ENCODE peak calls at places on chromosomes 4 and X, in four cellular contexts. One of them, this sample, is unnamed.

GRCh38 chr4:95701500-95701899 is 138.4 kb upstream of the PDHA2 start:
- DNase-seq in K562: no peak
- DNase-seq in IMR-90: no peak
- DNase-seq in endothelial cell of umbilical vein: peak; percentile 84
- DNase-seq in this sample: no peak

GRCh38 chr4:7111441-7111840 is 43.6 kb upstream of the GRPEL1 start:
- DNase-seq in K562: no peak
- DNase-seq in endothelial cell of umbilical vein: no peak
- DNase-seq in IMR-90: no peak
- DNase-seq in this sample: no peak

GRCh38 chr4:25301471-25301870 is 11.1 kb upstream of the ZCCHC4 start:
- DNase-seq in IMR-90: no peak
- DNase-seq in endothelial cell of umbilical vein: no peak
- DNase-seq in K562: no peak
- DNase-seq in this sample: no peak

GRCh38 chr4:85886665-85887064 is 411.7 kb downstream of the ARHGAP24 start:
- DNase-seq in endothelial cell of umbilical vein: peak; percentile 26
- DNase-seq in K562: no peak
- DNase-seq in IMR-90: no peak
- DNase-seq in this sample: no peak

GRCh38 chrX:68947882-68948605 is 119.2 kb downstream of the EFNB1 start:
- DNase-seq in endothelial cell of umbilical vein: no peak
- DNase-seq in K562: no peak
- DNase-seq in IMR-90: no peak
- DNase-seq in this sample: no peak

GRCh38 chr4:172985552-172985951 is 183.1 kb upstream of the GALNT7 start:
- DNase-seq in endothelial cell of umbilical vein: peak; percentile 37
- DNase-seq in K562: no peak
- DNase-seq in IMR-90: no peak
- DNase-seq in this sample: peak; percentile 52

GRCh38 chrX:110759785-110760184 is 35.8 kb downstream of the CHRDL1 start:
- DNase-seq in IMR-90: peak; percentile 58
- DNase-seq in endothelial cell of umbilical vein: no peak
- DNase-seq in K562: no peak
- DNase-seq in this sample: no peak

GRCh38 chr4:15778191-15778741 is at the start of gene CD38:
- DNase-seq in endothelial cell of umbilical vein: no peak
- DNase-seq in K562: no peak
- DNase-seq in IMR-90: no peak
- DNase-seq in this sample: no peak

GRCh38 chr4:120215350-120215749 is 148.7 kb upstream of the MAD2L1 start:
- DNase-seq in endothelial cell of umbilical vein: no peak
- DNase-seq in IMR-90: no peak
- DNase-seq in K562: no peak
- DNase-seq in this sample: no peak

GRCh38 chr4:81565137-81565870 is 93.6 kb upstream of the RASGEF1B start:
- DNase-seq in endothelial cell of umbilical vein: no peak
- DNase-seq in K562: no peak
- DNase-seq in IMR-90: no peak
- DNase-seq in this sample: no peak

GRCh38 chr4:139595989-139596679 is 40.1 kb upstream of the SETD7 start:
- DNase-seq in K562: no peak
- DNase-seq in endothelial cell of umbilical vein: no peak
- DNase-seq in IMR-90: peak; percentile 56
- DNase-seq in this sample: no peak

GRCh38 chrX:39595977-39596376 is 501.8 kb downstream of the BCOR start:
- DNase-seq in endothelial cell of umbilical vein: no peak
- DNase-seq in K562: no peak
- DNase-seq in IMR-90: no peak
- DNase-seq in this sample: no peak

GRCh38 chrX:101550825-101551767 is 749 bp downstream of the ARMCX1 start:
- DNase-seq in K562: peak; percentile 18
- DNase-seq in IMR-90: peak; percentile 20
- DNase-seq in endothelial cell of umbilical vein: peak; percentile 60
- DNase-seq in this sample: no peak

GRCh38 chrX:11787564-11787963 is 29.5 kb downstream of the MSL3 start:
- DNase-seq in endothelial cell of umbilical vein: peak; percentile 49
- DNase-seq in IMR-90: peak; percentile 33
- DNase-seq in K562: peak; percentile 46
- DNase-seq in this sample: no peak

GRCh38 chr4:99856166-99856565 is 38.1 kb downstream of the LAMTOR3 start:
- DNase-seq in IMR-90: peak; percentile 50
- DNase-seq in endothelial cell of umbilical vein: peak; percentile 13
- DNase-seq in K562: no peak
- DNase-seq in this sample: no peak

GRCh38 chr4:14916554-14917304 is 85.6 kb upstream of the CPEB2 start:
- DNase-seq in endothelial cell of umbilical vein: no peak
- DNase-seq in IMR-90: peak; percentile 84
- DNase-seq in K562: no peak
- DNase-seq in this sample: peak; percentile 15

GRCh38 chr4:188864741-188865140 is 725.5 kb downstream of the TRIML1 start:
- DNase-seq in IMR-90: no peak
- DNase-seq in K562: no peak
- DNase-seq in endothelial cell of umbilical vein: no peak
- DNase-seq in this sample: no peak

GRCh38 chrX:50458483-50458882 is 12.1 kb downstream of the DGKK start:
- DNase-seq in endothelial cell of umbilical vein: no peak
- DNase-seq in K562: no peak
- DNase-seq in IMR-90: no peak
- DNase-seq in this sample: no peak

GRCh38 chr4:139403457-139403856 is 50.5 kb upstream of the RAB33B start:
- DNase-seq in endothelial cell of umbilical vein: peak; percentile 41
- DNase-seq in IMR-90: no peak
- DNase-seq in K562: no peak
- DNase-seq in this sample: no peak

GRCh38 chr4:154807042-154807630 is 26.1 kb downstream of the RBM46 start:
- DNase-seq in IMR-90: peak; percentile 54
- DNase-seq in endothelial cell of umbilical vein: peak; percentile 61
- DNase-seq in K562: peak; percentile 8
- DNase-seq in this sample: no peak

GRCh38 chr4:3225946-3226345 is 23.0 kb upstream of the MSANTD1 start:
- DNase-seq in K562: no peak
- DNase-seq in IMR-90: no peak
- DNase-seq in endothelial cell of umbilical vein: no peak
- DNase-seq in this sample: no peak

GRCh38 chr4:86967061-86967460 is 32.2 kb downstream of the AFF1 start:
- DNase-seq in endothelial cell of umbilical vein: no peak
- DNase-seq in K562: no peak
- DNase-seq in IMR-90: no peak
- DNase-seq in this sample: no peak

GRCh38 chr4:117137143-117137542 is 51.8 kb upstream of the TRAM1L1 start:
- DNase-seq in IMR-90: peak; percentile 97
- DNase-seq in endothelial cell of umbilical vein: peak; percentile 15
- DNase-seq in K562: no peak
- DNase-seq in this sample: peak; percentile 23

GRCh38 chrX:25278341-25278740 is 262.6 kb upstream of the ARX start:
- DNase-seq in K562: no peak
- DNase-seq in endothelial cell of umbilical vein: no peak
- DNase-seq in IMR-90: no peak
- DNase-seq in this sample: no peak

GRCh38 chrX:104166735-104167436 is 633 bp downstream of the FAM199X start:
- DNase-seq in K562: peak; percentile 13
- DNase-seq in endothelial cell of umbilical vein: no peak
- DNase-seq in IMR-90: no peak
- DNase-seq in this sample: no peak

GRCh38 chr4:176561368-176561767 is 231.4 kb downstream of the VEGFC start:
- DNase-seq in K562: no peak
- DNase-seq in IMR-90: peak; percentile 66
- DNase-seq in endothelial cell of umbilical vein: no peak
- DNase-seq in this sample: no peak

GRCh38 chr4:4867745-4868505 is 8.5 kb downstream of the MSX1 start:
- DNase-seq in IMR-90: no peak
- DNase-seq in endothelial cell of umbilical vein: no peak
- DNase-seq in K562: no peak
- DNase-seq in this sample: no peak

GRCh38 chr4:112751447-112751846 is 114.5 kb downstream of the LARP7 start:
- DNase-seq in IMR-90: no peak
- DNase-seq in K562: no peak
- DNase-seq in endothelial cell of umbilical vein: no peak
- DNase-seq in this sample: no peak

GRCh38 chr4:174317531-174317930 is 33.8 kb downstream of the CEP44 start:
- DNase-seq in IMR-90: peak; percentile 23
- DNase-seq in K562: no peak
- DNase-seq in endothelial cell of umbilical vein: peak; percentile 66
- DNase-seq in this sample: no peak

GRCh38 chr4:184792950-184793555 is 32.7 kb downstream of the ACSL1 start:
- DNase-seq in endothelial cell of umbilical vein: peak; percentile 76
- DNase-seq in IMR-90: peak; percentile 96
- DNase-seq in K562: peak; percentile 20
- DNase-seq in this sample: peak; percentile 49

GRCh38 chr4:116122131-116122530 is 963.2 kb downstream of the TRAM1L1 start:
- DNase-seq in K562: no peak
- DNase-seq in endothelial cell of umbilical vein: no peak
- DNase-seq in IMR-90: no peak
- DNase-seq in this sample: no peak

GRCh38 chrX:35016051-35016450 is 73.5 kb downstream of the FAM47B start:
- DNase-seq in IMR-90: peak; percentile 2
- DNase-seq in endothelial cell of umbilical vein: peak; percentile 3
- DNase-seq in K562: no peak
- DNase-seq in this sample: no peak

GRCh38 chrX:43958529-43958928 is 14.7 kb downstream of the NDP start:
- DNase-seq in IMR-90: peak; percentile 83
- DNase-seq in K562: peak; percentile 39
- DNase-seq in endothelial cell of umbilical vein: peak; percentile 77
- DNase-seq in this sample: peak; percentile 36

GRCh38 chrX:13791559-13791958 is 25.3 kb downstream of the GPM6B start:
- DNase-seq in endothelial cell of umbilical vein: no peak
- DNase-seq in K562: no peak
- DNase-seq in IMR-90: no peak
- DNase-seq in this sample: no peak

GRCh38 chr4:54268151-54268550 is 39.1 kb downstream of the PDGFRA start:
- DNase-seq in K562: no peak
- DNase-seq in IMR-90: peak; percentile 79
- DNase-seq in endothelial cell of umbilical vein: no peak
- DNase-seq in this sample: no peak

GRCh38 chr4:155849042-155849441 is 17.0 kb downstream of the ASIC5 start:
- DNase-seq in IMR-90: no peak
- DNase-seq in endothelial cell of umbilical vein: no peak
- DNase-seq in K562: no peak
- DNase-seq in this sample: no peak
- H3K9me1 ChIP-seq in IMR-90: no peaks in the 10 kb centered on the region
- H3K9me1 ChIP-seq in endothelial cell of umbilical vein: no peaks in the 10 kb centered on the region
- H3K9me1 ChIP-seq in K562: no peaks in the 10 kb centered on the region
- H3K9me1 ChIP-seq in this sample: no peaks in the 10 kb centered on the region

GRCh38 chr4:98468744-98469143 is 189.7 kb downstream of the TSPAN5 start:
- DNase-seq in endothelial cell of umbilical vein: peak; percentile 84
- DNase-seq in IMR-90: peak; percentile 58
- DNase-seq in K562: no peak
- DNase-seq in this sample: no peak
- H3K27ac ChIP-seq in endothelial cell of umbilical vein: peak overlapping the region; percentile 51
- H3K27ac ChIP-seq in IMR-90: peak overlapping the region; percentile 54
- H3K27ac ChIP-seq in K562: no peak overlapping the region
- H3K27ac ChIP-seq in this sample: no peak overlapping the region

GRCh38 chrX:302975-303374 is 15.6 kb downstream of the GTPBP6 start:
- DNase-seq in K562: no peak
- DNase-seq in endothelial cell of umbilical vein: no peak
- DNase-seq in IMR-90: no peak
- DNase-seq in this sample: no peak
- H3K36me3 ChIP-seq in K562: peaks cover 67% of the 10 kb centered on the region
- H3K36me3 ChIP-seq in endothelial cell of umbilical vein: peaks cover 14% of the 10 kb centered on the region
- H3K36me3 ChIP-seq in IMR-90: peaks cover 56% of the 10 kb centered on the region
- H3K36me3 ChIP-seq in this sample: peaks cover 16% of the 10 kb centered on the region

DNA sequence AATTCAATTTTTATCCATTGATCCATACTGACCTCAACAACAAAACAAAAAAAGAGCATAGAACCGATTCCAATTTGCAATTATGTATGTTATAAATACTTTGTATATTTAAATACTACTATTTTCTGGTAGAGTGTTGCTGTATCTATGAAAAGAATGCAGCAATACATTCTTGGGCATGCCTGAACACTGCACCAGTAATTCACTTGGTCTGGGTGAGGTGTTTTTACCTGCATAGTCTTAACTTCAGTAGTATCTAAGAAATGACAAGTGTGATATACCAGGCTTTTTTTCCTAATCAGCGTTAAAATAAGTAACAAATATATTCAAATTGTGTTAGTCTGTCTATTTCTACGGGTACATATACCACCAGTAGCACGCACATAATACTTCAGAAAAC is 120.2 kb downstream of the KLHL13 start:
- DNase-seq in IMR-90: no peak
- DNase-seq in K562: no peak
- DNase-seq in endothelial cell of umbilical vein: no peak
- DNase-seq in this sample: peak; percentile 21
- H3K9me1 ChIP-seq in IMR-90: no peaks in the 10 kb centered on the region
- H3K9me1 ChIP-seq in K562: no peaks in the 10 kb centered on the region
- H3K9me1 ChIP-seq in endothelial cell of umbilical vein: no peaks in the 10 kb centered on the region
- H3K9me1 ChIP-seq in this sample: no peaks in the 10 kb centered on the region

GRCh38 chr4:28287837-28288236 is 1427.2 kb downstream of the STIM2 start:
- DNase-seq in IMR-90: peak; percentile 100
- DNase-seq in endothelial cell of umbilical vein: peak; percentile 63
- DNase-seq in K562: no peak
- DNase-seq in this sample: peak; percentile 84
- H3K27ac ChIP-seq in IMR-90: no peak overlapping the region
- H3K27ac ChIP-seq in endothelial cell of umbilical vein: peak overlapping the region; percentile 6
- H3K27ac ChIP-seq in K562: no peak overlapping the region
- H3K27ac ChIP-seq in this sample: peak overlapping the region; percentile 3

DNA sequence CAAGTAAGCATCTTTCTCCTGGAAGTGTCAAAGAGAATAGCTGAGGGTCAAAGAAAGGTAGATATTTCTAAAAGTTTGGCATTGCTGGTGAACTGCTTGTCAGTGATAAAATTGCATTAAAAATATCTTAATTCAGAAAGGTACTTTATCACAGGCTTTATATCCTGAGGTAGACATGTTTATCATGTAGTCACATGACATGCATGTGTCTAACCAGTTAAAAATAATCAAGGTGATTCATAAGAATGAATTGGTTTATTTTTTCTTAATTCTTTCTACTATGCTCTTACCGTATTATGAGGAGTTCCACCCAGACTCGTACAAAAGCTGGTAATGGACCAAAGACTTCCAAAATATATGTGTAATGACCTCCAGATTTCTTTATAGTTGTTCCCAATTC is 6.1 kb downstream of the SLC7A11 start:
- DNase-seq in endothelial cell of umbilical vein: no peak
- DNase-seq in IMR-90: peak; percentile 60
- DNase-seq in K562: no peak
- DNase-seq in this sample: no peak
- H3K36me3 ChIP-seq in endothelial cell of umbilical vein: no peaks in the 10 kb centered on the region
- H3K36me3 ChIP-seq in IMR-90: peaks cover 9% of the 10 kb centered on the region
- H3K36me3 ChIP-seq in K562: peaks cover 37% of the 10 kb centered on the region
- H3K36me3 ChIP-seq in this sample: peaks cover 2% of the 10 kb centered on the region